ENCODE peak calls at places on chromosomes 13 and 19, in seven cellular contexts. One of them, this sample, is unnamed.
A peak's percentile ranks its signal among the peaks of the same experiment; 100 is the strongest.

GRCh38 chr13:76667551-76667950 is 218.7 kb downstream of the KCTD12 start:
- DNase-seq in stomach: no peak
- DNase-seq in upper lobe of left lung: no peak
- DNase-seq in breast epithelium: no peak
- DNase-seq in right lobe of liver: no peak
- DNase-seq in right cardiac atrium: no peak
- DNase-seq in GM12865: peak; percentile 26
- DNase-seq in this sample: peak; percentile 64

GRCh38 chr19:38709671-38710415 is 34.4 kb downstream of the CAPN12 start:
- DNase-seq in breast epithelium: no peak
- DNase-seq in GM12865: no peak
- DNase-seq in right cardiac atrium: no peak
- DNase-seq in stomach: no peak
- DNase-seq in right lobe of liver: no peak
- DNase-seq in upper lobe of left lung: peak; percentile 75
- DNase-seq in this sample: no peak

GRCh38 chr19:13797870-13798269 is 2.6 kb downstream of the ZSWIM4 start:
- DNase-seq in right cardiac atrium: no peak
- DNase-seq in breast epithelium: peak; percentile 77
- DNase-seq in right lobe of liver: no peak
- DNase-seq in stomach: peak; percentile 65
- DNase-seq in upper lobe of left lung: no peak
- DNase-seq in GM12865: no peak
- DNase-seq in this sample: peak; percentile 84

GRCh38 chr19:447064-447426 is 13.8 kb downstream of the SHC2 start:
- DNase-seq in upper lobe of left lung: peak; percentile 52
- DNase-seq in breast epithelium: no peak
- DNase-seq in right lobe of liver: no peak
- DNase-seq in GM12865: no peak
- DNase-seq in stomach: no peak
- DNase-seq in right cardiac atrium: peak; percentile 45
- DNase-seq in this sample: no peak

GRCh38 chr13:44280461-44280860 is 93.2 kb upstream of the SERP2 start:
- DNase-seq in breast epithelium: no peak
- DNase-seq in GM12865: no peak
- DNase-seq in right lobe of liver: no peak
- DNase-seq in upper lobe of left lung: no peak
- DNase-seq in right cardiac atrium: no peak
- DNase-seq in stomach: no peak
- DNase-seq in this sample: peak; percentile 69

GRCh38 chr19:13483215-13483614 is 23.1 kb downstream of the CACNA1A start:
- DNase-seq in upper lobe of left lung: no peak
- DNase-seq in right lobe of liver: no peak
- DNase-seq in stomach: no peak
- DNase-seq in right cardiac atrium: no peak
- DNase-seq in breast epithelium: no peak
- DNase-seq in GM12865: no peak
- DNase-seq in this sample: no peak

GRCh38 chr13:63501702-63502101 is 2086.1 kb upstream of the PCDH20 start:
- DNase-seq in right cardiac atrium: no peak
- DNase-seq in GM12865: no peak
- DNase-seq in right lobe of liver: no peak
- DNase-seq in upper lobe of left lung: no peak
- DNase-seq in stomach: no peak
- DNase-seq in breast epithelium: no peak
- DNase-seq in this sample: peak; percentile 37

GRCh38 chr19:18070181-18070580 is 16.6 kb downstream of the IL12RB1 start:
- DNase-seq in breast epithelium: no peak
- DNase-seq in upper lobe of left lung: no peak
- DNase-seq in right cardiac atrium: no peak
- DNase-seq in right lobe of liver: no peak
- DNase-seq in stomach: no peak
- DNase-seq in GM12865: no peak
- DNase-seq in this sample: no peak

GRCh38 chr13:111458739-111459138 is 138.3 kb downstream of the TEX29 start:
- DNase-seq in breast epithelium: no peak
- DNase-seq in right lobe of liver: no peak
- DNase-seq in GM12865: no peak
- DNase-seq in stomach: no peak
- DNase-seq in upper lobe of left lung: peak; percentile 40
- DNase-seq in right cardiac atrium: no peak
- DNase-seq in this sample: no peak

GRCh38 chr19:6800991-6801396 is 28.5 kb downstream of the VAV1 start:
- DNase-seq in breast epithelium: no peak
- DNase-seq in GM12865: no peak
- DNase-seq in right lobe of liver: no peak
- DNase-seq in stomach: no peak
- DNase-seq in right cardiac atrium: no peak
- DNase-seq in upper lobe of left lung: no peak
- DNase-seq in this sample: peak; percentile 54
- H3K4me3 ChIP-seq in breast epithelium: peak overlapping the region; percentile 20
- H3K4me3 ChIP-seq in GM12865: peak overlapping the region; percentile 70
- H3K4me3 ChIP-seq in right lobe of liver: no peak overlapping the region
- H3K4me3 ChIP-seq in stomach: peak overlapping the region; percentile 36
- H3K4me3 ChIP-seq in right cardiac atrium: peak overlapping the region; percentile 12
- H3K4me3 ChIP-seq in upper lobe of left lung: peak overlapping the region; percentile 42
- H3K4me3 ChIP-seq in this sample: no peak overlapping the region

GRCh38 chr13:95644611-95645052 is at the start of gene DZIP1:
- DNase-seq in stomach: peak; percentile 41
- DNase-seq in GM12865: peak; percentile 74
- DNase-seq in breast epithelium: peak; percentile 37
- DNase-seq in right cardiac atrium: peak; percentile 93
- DNase-seq in upper lobe of left lung: peak; percentile 92
- DNase-seq in right lobe of liver: peak; percentile 66
- DNase-seq in this sample: peak; percentile 87
- H3K4me3 ChIP-seq in stomach: peak within 1 kb of the TSS; percentile 70
- H3K4me3 ChIP-seq in GM12865: peak within 1 kb of the TSS; percentile 61
- H3K4me3 ChIP-seq in breast epithelium: peak within 1 kb of the TSS; percentile 63
- H3K4me3 ChIP-seq in right cardiac atrium: peak within 1 kb of the TSS; percentile 74
- H3K4me3 ChIP-seq in upper lobe of left lung: peak within 1 kb of the TSS; percentile 56
- H3K4me3 ChIP-seq in right lobe of liver: peak within 1 kb of the TSS; percentile 44
- H3K4me3 ChIP-seq in this sample: peak within 1 kb of the TSS; percentile 71

GRCh38 chr13:27788271-27788670 is 4.0 kb upstream of the GSX1 start:
- DNase-seq in right cardiac atrium: no peak
- DNase-seq in upper lobe of left lung: no peak
- DNase-seq in right lobe of liver: no peak
- DNase-seq in stomach: no peak
- DNase-seq in GM12865: no peak
- DNase-seq in breast epithelium: no peak
- DNase-seq in this sample: no peak

GRCh38 chr13:27789153-27789494 is 3.2 kb upstream of the GSX1 start:
- DNase-seq in GM12865: no peak
- DNase-seq in stomach: no peak
- DNase-seq in breast epithelium: no peak
- DNase-seq in right lobe of liver: no peak
- DNase-seq in upper lobe of left lung: no peak
- DNase-seq in right cardiac atrium: no peak
- DNase-seq in this sample: no peak

GRCh38 chr13:27791146-27791900 is 960 bp upstream of the GSX1 start:
- DNase-seq in right cardiac atrium: no peak
- DNase-seq in stomach: no peak
- DNase-seq in upper lobe of left lung: no peak
- DNase-seq in right lobe of liver: no peak
- DNase-seq in GM12865: no peak
- DNase-seq in breast epithelium: no peak
- DNase-seq in this sample: no peak

GRCh38 chr13:27790523-27790922 is 1.8 kb upstream of the GSX1 start:
- DNase-seq in stomach: no peak
- DNase-seq in right lobe of liver: no peak
- DNase-seq in right cardiac atrium: no peak
- DNase-seq in GM12865: no peak
- DNase-seq in upper lobe of left lung: peak; percentile 60
- DNase-seq in breast epithelium: no peak
- DNase-seq in this sample: no peak

GRCh38 chr13:27789495-27790303 is 2.6 kb upstream of the GSX1 start:
- DNase-seq in GM12865: no peak
- DNase-seq in right lobe of liver: no peak
- DNase-seq in upper lobe of left lung: peak; percentile 82
- DNase-seq in breast epithelium: no peak
- DNase-seq in right cardiac atrium: no peak
- DNase-seq in stomach: no peak
- DNase-seq in this sample: no peak
- H3K4me3 ChIP-seq in GM12865: no peak overlapping the region
- H3K4me3 ChIP-seq in right lobe of liver: no peak overlapping the region
- H3K4me3 ChIP-seq in upper lobe of left lung: peak overlapping the region; percentile 17
- H3K4me3 ChIP-seq in breast epithelium: no peak overlapping the region
- H3K4me3 ChIP-seq in right cardiac atrium: peak overlapping the region; percentile 7
- H3K4me3 ChIP-seq in stomach: peak overlapping the region; percentile 46
- H3K4me3 ChIP-seq in this sample: no peak overlapping the region

GRCh38 chr19:3357731-3358391 is 8.5 kb upstream of the NFIC start:
- DNase-seq in upper lobe of left lung: no peak
- DNase-seq in breast epithelium: no peak
- DNase-seq in right lobe of liver: no peak
- DNase-seq in right cardiac atrium: peak; percentile 63
- DNase-seq in stomach: no peak
- DNase-seq in GM12865: no peak
- DNase-seq in this sample: no peak
- H3K4me3 ChIP-seq in upper lobe of left lung: peak overlapping the region; percentile 99
- H3K4me3 ChIP-seq in breast epithelium: peak overlapping the region; percentile 99
- H3K4me3 ChIP-seq in right lobe of liver: peak overlapping the region; percentile 74
- H3K4me3 ChIP-seq in right cardiac atrium: no peak overlapping the region
- H3K4me3 ChIP-seq in stomach: peak overlapping the region; percentile 57
- H3K4me3 ChIP-seq in GM12865: no peak overlapping the region
- H3K4me3 ChIP-seq in this sample: no peak overlapping the region